ENCODE peak calls at places on chromosomes 1 and 21, in six cellular contexts. A is GOT3; H is Caki2; C is ELR; K is HTR-8/SVneo; Y is activated CD8-positive, alpha-beta memory T cell treated with anti-CD3 and anti-CD28 coated beads for 1 hour. M is an unnamed sample.
A peak's percentile ranks its signal among the peaks of the same experiment; 100 is the strongest.

GRCh38 chr1:42860339-42861013 is 14.1 kb downstream of the ZNF691 start:
- DNase-seq in A (no peak), H (no peak), C (peak; percentile 21), K (no peak), Y (no peak), M (no peak)

GRCh38 chr1:78491311-78492071 is 717 bp downstream of the PTGFR start:
- DNase-seq in A (peak; percentile 3), H (peak; percentile 2), C (peak; percentile 85), K (peak; percentile 35), Y (no peak), M (peak; percentile 36)

GRCh38 chr1:94274561-94274960 is 37.2 kb upstream of the ARHGAP29 start:
- DNase-seq in A (no peak), H (no peak), C (no peak), K (no peak), Y (no peak), M (no peak)

GRCh38 chr1:26537951-26538352 is 8.4 kb downstream of the RPS6KA1 start:
- DNase-seq in A (no peak), H (peak; percentile 47), C (peak; percentile 47), K (no peak), Y (no peak), M (peak; percentile 59)

GRCh38 chr1:11704226-11704619 is 12.7 kb downstream of the DRAXIN start:
- DNase-seq in A (no peak), H (no peak), C (no peak), K (no peak), Y (no peak), M (no peak)

GRCh38 chr21:44886113-44887075 is 12.9 kb upstream of the PTTG1IP start:
- DNase-seq in A (no peak), H (no peak), C (no peak), K (no peak), Y (no peak), M (no peak)

GRCh38 chr21:41460578-41461527 is 34.8 kb downstream of the MX1 start:
- DNase-seq in A (no peak), H (peak; percentile 44), C (peak; percentile 54), K (peak; percentile 52), Y (peak; percentile 40), M (peak; percentile 36)

GRCh38 chr1:6103854-6104530 is 58.3 kb downstream of the KCNAB2 start:
- DNase-seq in A (no peak), H (no peak), C (no peak), K (no peak), Y (no peak), M (no peak)

GRCh38 chr1:65068202-65069011 is 79.6 kb upstream of the AK4 start:
- DNase-seq in A (no peak), H (peak; percentile 27), C (peak; percentile 40), K (no peak), Y (no peak), M (peak; percentile 28)

GRCh38 chr1:229221106-229222019 is 49.5 kb upstream of the RAB4A start:
- DNase-seq in A (no peak), H (peak; percentile 84), C (no peak), K (no peak), Y (no peak), M (peak; percentile 72)

GRCh38 chr1:29002792-29003191 is 88.4 kb downstream of the EPB41 start:
- DNase-seq in A (no peak), H (no peak), C (no peak), K (no peak), Y (no peak), M (peak; percentile 36)

GRCh38 chr1:162404550-162405160 is 7.3 kb downstream of the SH2D1B start:
- DNase-seq in A (no peak), H (no peak), C (peak; percentile 86), K (no peak), Y (no peak), M (peak; percentile 75)

GRCh38 chr1:23478896-23479790 is 4.8 kb downstream of the ASAP3 start:
- DNase-seq in A (no peak), H (peak; percentile 69), C (peak; percentile 31), K (peak; percentile 48), Y (no peak), M (no peak)

GRCh38 chr1:4086085-4086850 is 186.2 kb upstream of the C1orf174 start:
- DNase-seq in A (no peak), H (no peak), C (no peak), K (no peak), Y (no peak), M (no peak)

GRCh38 chr1:218211241-218211640 is 73.9 kb upstream of the RRP15 start:
- DNase-seq in A (no peak), H (no peak), C (peak; percentile 55), K (no peak), Y (no peak), M (peak; percentile 3)

GRCh38 chr1:86227026-86227425 is 70.5 kb upstream of the COL24A1 start:
- DNase-seq in A (no peak), H (no peak), C (no peak), K (no peak), Y (no peak), M (no peak)

GRCh38 chr1:174799136-174799479 is 200.6 kb upstream of the CACYBP start:
- DNase-seq in A (no peak), H (no peak), C (no peak), K (no peak), Y (no peak), M (no peak)

GRCh38 chr1:116681343-116681899 is 13.9 kb upstream of the IGSF3 start:
- DNase-seq in A (no peak), H (no peak), C (no peak), K (no peak), Y (no peak), M (no peak)